ENCODE peak calls at places on chromosomes 7 and 10, in nine cellular contexts. G is CD4-positive, alpha-beta T cell; U is stomach; O is mesothelial cell of epicardium; N is NB4; Q is endothelial cell; Y is transverse colon; H is fibroblast of the aortic adventitia; J is activated CD8-positive, alpha-beta T cell treated with anti-CD3 and anti-CD28 coated beads for 36 hours. M is an unnamed sample.

GRCh38 chr10:7260412-7260900 is 150.4 kb downstream of the SFMBT2 start:
- DNase-seq in G (no peak), U (no peak), O (no peak), N (peak; percentile 95), Q (peak; percentile 56), Y (peak; percentile 44), H (peak; percentile 91), J (peak; percentile 31), M (peak; percentile 92)

GRCh38 chr7:72243329-72243728 is 168.8 kb downstream of the CALN1 start:
- DNase-seq in G (no peak), U (no peak), O (no peak), N (no peak), Q (no peak), Y (no peak), H (no peak), J (no peak), M (no peak)

GRCh38 chr10:126062132-126063032 is 166.0 kb downstream of the FANK1 start:
- DNase-seq in G (no peak), U (peak; percentile 51), O (no peak), N (peak; percentile 28), Q (no peak), Y (peak; percentile 40), H (peak; percentile 97), J (no peak), M (peak; percentile 97)

GRCh38 chr7:101626758-101627157 is 2.3 kb downstream of the MYL10 start:
- DNase-seq in G (no peak), U (no peak), O (no peak), N (no peak), Q (no peak), Y (no peak), H (no peak), J (no peak), M (no peak)

GRCh38 chr7:66907731-66908130 is 13.3 kb upstream of the TMEM248 start:
- DNase-seq in G (no peak), U (no peak), O (no peak), N (no peak), Q (no peak), Y (no peak), H (no peak), J (no peak), M (no peak)

GRCh38 chr10:28807760-28808613 is 130.7 kb downstream of the BAMBI start:
- DNase-seq in G (no peak), U (no peak), O (no peak), N (no peak), Q (peak; percentile 25), Y (no peak), H (peak; percentile 48), J (no peak), M (no peak)

GRCh38 chr10:1123198-1123597 is 67.0 kb downstream of the WDR37 start:
- DNase-seq in G (no peak), U (no peak), O (no peak), N (peak; percentile 69), Q (no peak), Y (no peak), H (peak; percentile 20), J (peak; percentile 71), M (no peak)

GRCh38 chr10:97234403-97234802 is 48.6 kb upstream of the SLIT1 start:
- DNase-seq in G (no peak), U (no peak), O (no peak), N (peak; percentile 74), Q (peak; percentile 18), Y (no peak), H (peak; percentile 76), J (no peak), M (no peak)

GRCh38 chr10:80148166-80148805 is 15.8 kb downstream of the PLAC9 start:
- DNase-seq in G (no peak), U (no peak), O (no peak), N (no peak), Q (no peak), Y (no peak), H (no peak), J (no peak), M (no peak)

GRCh38 chr10:103715430-103715829 is 139.9 kb downstream of the SH3PXD2A start:
- DNase-seq in G (no peak), U (no peak), O (no peak), N (no peak), Q (no peak), Y (no peak), H (peak; percentile 80), J (no peak), M (no peak)

GRCh38 chr10:16436758-16437539 is at the start of gene PTER:
- DNase-seq in G (peak; percentile 98), U (peak; percentile 100), O (peak; percentile 81), N (peak; percentile 94), Q (peak; percentile 82), Y (peak; percentile 99), H (peak; percentile 94), J (peak; percentile 99), M (peak; percentile 98)

GRCh38 chr7:65438593-65438992 is 64.9 kb downstream of the ZNF92 start:
- DNase-seq in G (no peak), U (no peak), O (no peak), N (peak; percentile 24), Q (no peak), Y (no peak), H (peak; percentile 96), J (no peak), M (no peak)

GRCh38 chr10:16809074-16809718 is 8.0 kb downstream of the RSU1 start:
- DNase-seq in G (peak; percentile 20), U (peak; percentile 38), O (no peak), N (peak; percentile 53), Q (peak; percentile 66), Y (peak; percentile 56), H (peak; percentile 41), J (peak; percentile 83), M (no peak)

GRCh38 chr10:110993024-110993693 is 73.8 kb downstream of the SHOC2 start:
- DNase-seq in G (no peak), U (no peak), O (no peak), N (peak; percentile 64), Q (no peak), Y (no peak), H (peak; percentile 68), J (peak; percentile 43), M (no peak)

GRCh38 chr10:57679916-57680315 is 587.8 kb downstream of the IPMK start:
- DNase-seq in G (no peak), U (no peak), O (no peak), N (no peak), Q (no peak), Y (no peak), H (no peak), J (no peak), M (no peak)
- TF ChIP-seq CTCF in G (no peak), U (no peak), O (no peak), N (no peak), Q (no peak), Y (no peak), H (no peak), J (no peak), M (no peak)

DNA sequence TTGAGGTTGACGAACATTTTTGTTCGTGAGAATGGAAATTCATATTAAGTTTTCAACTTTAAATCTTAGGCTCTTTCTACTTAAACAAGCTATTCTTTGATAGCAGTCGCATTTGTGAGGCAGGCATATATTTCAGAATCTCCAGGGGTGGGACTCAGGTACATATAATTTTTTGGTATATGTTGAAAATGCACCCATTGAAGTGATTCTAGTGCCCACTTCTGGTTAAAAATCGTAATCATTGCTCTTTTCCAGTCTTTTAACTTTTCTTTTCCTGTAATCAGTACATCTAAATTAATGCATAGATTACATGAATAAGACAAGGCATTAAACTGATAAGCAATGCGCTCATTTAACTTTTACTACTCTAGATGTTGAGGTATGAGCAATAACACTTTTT is 67.8 kb downstream of the ZNRF2 start:
- DNase-seq in G (no peak), U (no peak), O (no peak), N (peak; percentile 46), Q (no peak), Y (no peak), H (no peak), J (no peak), M (no peak)
- TF ChIP-seq CTCF in G (peak; percentile 63), U (no peak), O (no peak), N (no peak), Q (no peak), Y (no peak), H (no peak), J (peak; percentile 57), M (no peak)

GRCh38 chr7:47582748-47583740 is 1.1 kb upstream of the TNS3 start:
- DNase-seq in G (no peak), U (no peak), O (no peak), N (no peak), Q (no peak), Y (no peak), H (peak; percentile 58), J (no peak), M (no peak)

GRCh38 chr7:47581442-47581820 is 480 bp downstream of the TNS3 start:
- DNase-seq in G (no peak), U (peak; percentile 49), O (no peak), N (no peak), Q (peak; percentile 23), Y (peak; percentile 63), H (peak; percentile 19), J (no peak), M (no peak)

GRCh38 chr7:47580811-47581331 is 1.0 kb downstream of the TNS3 start:
- DNase-seq in G (no peak), U (no peak), O (no peak), N (no peak), Q (no peak), Y (no peak), H (peak; percentile 32), J (no peak), M (no peak)

GRCh38 chr7:47580175-47580701 is 1.7 kb downstream of the TNS3 start:
- DNase-seq in G (no peak), U (peak; percentile 74), O (no peak), N (no peak), Q (no peak), Y (peak; percentile 68), H (peak; percentile 38), J (no peak), M (no peak)

DNA sequence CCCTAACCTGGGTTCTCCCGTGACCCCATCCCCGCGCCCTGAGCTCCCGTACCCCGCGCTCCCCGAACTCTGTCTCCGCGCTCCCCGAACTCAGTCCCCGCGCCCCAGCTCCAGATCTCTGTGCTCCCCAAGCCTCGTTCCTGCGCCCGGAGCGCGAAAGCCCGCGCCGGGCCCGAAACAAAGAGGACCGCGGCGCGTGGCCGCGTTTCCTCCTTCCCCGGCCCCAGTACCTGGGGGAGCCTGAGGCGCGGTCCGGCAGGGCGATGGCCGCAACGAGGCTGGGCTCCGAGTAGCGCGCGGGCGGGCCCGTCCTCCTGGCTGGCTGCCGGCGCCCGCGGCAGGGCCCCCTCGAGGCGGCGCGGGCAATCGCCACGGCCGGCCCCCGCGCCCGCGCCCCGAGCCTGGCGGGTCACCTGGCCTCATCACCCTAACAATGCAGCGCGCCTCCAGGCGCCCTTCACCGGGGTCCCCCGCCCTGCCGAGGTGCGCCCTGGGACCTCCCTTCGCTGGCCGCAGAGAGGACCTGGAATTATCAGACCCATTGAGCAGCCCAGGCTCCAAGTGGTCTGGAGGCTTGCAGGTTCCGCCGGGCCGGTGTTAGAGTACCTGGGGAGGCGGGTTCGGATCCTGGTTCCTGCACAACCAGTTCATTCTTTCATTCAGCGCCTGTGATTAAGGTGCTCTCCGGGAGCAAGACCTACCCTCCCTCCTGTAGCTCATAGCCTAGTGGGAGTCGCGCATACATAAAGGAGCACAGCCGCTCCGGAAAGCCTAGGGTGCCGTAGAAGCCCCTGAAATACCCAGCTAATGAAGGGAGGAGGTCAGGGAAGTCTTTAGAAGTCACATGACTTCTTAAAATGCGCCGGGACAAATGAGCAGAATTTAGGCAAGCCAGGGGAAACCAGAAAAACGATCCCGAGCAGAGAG is at the start of gene TNS3:
- DNase-seq in G (no peak), U (peak; percentile 68), O (peak; percentile 70), N (peak; percentile 50), Q (peak; percentile 60), Y (peak; percentile 69), H (peak; percentile 43), J (no peak), M (no peak)
- TF ChIP-seq CTCF in G (no peak), U (peak; percentile 53), O (no peak), N (no peak), Q (no peak), Y (peak; percentile 19), H (no peak), J (no peak), M (no peak)

GRCh38 chr7:128869138-128869943 is 6.7 kb downstream of the ATP6V1F start:
- DNase-seq in G (peak; percentile 27), U (peak; percentile 69), O (peak; percentile 64), N (peak; percentile 29), Q (peak; percentile 37), Y (peak; percentile 74), H (no peak), J (peak; percentile 52), M (no peak)
- TF ChIP-seq CTCF in G (no peak), U (peak; percentile 32), O (no peak), N (no peak), Q (no peak), Y (peak; percentile 38), H (no peak), J (no peak), M (peak; percentile 25)